ENCODE peak calls at places on chromosomes 7 and 10, in four cellular contexts. Q is HCT116, L is Panc1, V is K562. T is an unnamed sample.

GRCh38 chr7:108415821-108416536 is 40.3 kb downstream of the NRCAM start:
- DNase-seq in Q (no peak), L (no peak), V (peak), T (no peak)

GRCh38 chr10:103665439-103665838 is 171.9 kb downstream of the NEURL1 start:
- DNase-seq in Q (no peak), L (no peak), V (no peak), T (no peak)

GRCh38 chr10:12181065-12181775 is 14.5 kb downstream of the NUDT5 start:
- DNase-seq in Q (no peak), L (no peak), V (no peak), T (no peak)

GRCh38 chr7:134468475-134468874 is 9.6 kb upstream of the AKR1B1 start:
- DNase-seq in Q (no peak), L (no peak), V (no peak), T (no peak)

GRCh38 chr7:16078076-16078952 is 343.0 kb downstream of the CRPPA start:
- DNase-seq in Q (peak), L (peak), V (peak), T (peak)

GRCh38 chr7:55210716-55211115 is 154.4 kb upstream of the LANCL2 start:
- DNase-seq in Q (no peak), L (no peak), V (no peak), T (no peak)

GRCh38 chr10:94219829-94220228 is 142.9 kb downstream of the NOC3L start:
- DNase-seq in Q (no peak), L (no peak), V (no peak), T (no peak)

GRCh38 chr7:51126813-51127617 is 189.6 kb downstream of the COBL start:
- DNase-seq in Q (no peak), L (no peak), V (no peak), T (no peak)

GRCh38 chr10:89352039-89352597 is 24.3 kb downstream of the IFIT3 start:
- DNase-seq in Q (peak), L (no peak), V (peak), T (peak)

GRCh38 chr10:93495654-93496321 is 624 bp upstream of the CEP55 start:
- DNase-seq in Q (no peak), L (no peak), V (peak), T (peak)

GRCh38 chr10:57977262-57977661 is 290.4 kb downstream of the IPMK start:
- DNase-seq in Q (no peak), L (no peak), V (no peak), T (no peak)

GRCh38 chr10:113132651-113133088 is 182.6 kb downstream of the TCF7L2 start:
- DNase-seq in Q (no peak), L (no peak), V (no peak), T (no peak)

GRCh38 chr7:5170251-5170650 is 19.8 kb upstream of the WIPI2 start:
- DNase-seq in Q (no peak), L (no peak), V (no peak), T (no peak)

GRCh38 chr7:26061340-26062239 is 90.4 kb upstream of the NFE2L3 start:
- DNase-seq in Q (peak), L (peak), V (peak), T (peak)
- TF ChIP-seq TCF7L2 in Q (no peak), L (no peak), V (no peak), T (no peak)

DNA sequence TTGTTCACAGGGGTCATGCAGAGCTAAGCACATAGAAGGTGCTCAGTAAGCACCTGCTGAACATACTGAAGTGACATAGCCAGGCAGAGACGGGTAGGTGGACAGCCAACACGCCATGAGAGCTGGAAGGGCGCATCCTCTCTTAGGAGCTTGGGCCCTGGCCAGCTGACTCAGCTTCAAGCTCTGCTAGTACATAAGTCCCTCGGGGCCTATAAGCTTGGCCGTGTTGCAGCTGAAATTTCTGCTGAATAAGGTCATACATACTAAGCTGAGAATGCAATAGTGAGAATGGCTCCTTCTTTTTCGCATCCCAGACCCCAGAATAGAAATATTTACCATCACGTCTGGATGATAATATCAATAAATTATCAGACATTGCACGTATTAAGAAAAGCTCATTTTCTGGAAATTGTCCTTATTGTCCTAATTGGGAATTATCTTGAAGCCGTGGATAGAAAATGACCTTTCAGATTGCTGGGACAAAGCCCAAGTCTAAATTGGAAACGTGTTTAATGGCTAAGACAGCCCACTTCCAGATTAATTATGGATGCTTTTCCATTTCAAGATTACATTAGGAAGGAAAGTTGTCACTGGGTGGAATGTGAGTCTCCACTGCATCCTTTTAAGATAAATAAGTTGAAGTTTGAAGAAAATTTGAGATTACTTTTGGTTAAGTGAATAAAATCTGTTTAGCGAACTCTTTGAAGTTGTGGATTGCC is 287.1 kb upstream of the C7orf33 start:
- DNase-seq in Q (no peak), L (no peak), V (no peak), T (no peak)
- TF ChIP-seq TCF7L2 in Q (no peak), L (no peak), V (no peak), T (no peak)

DNA sequence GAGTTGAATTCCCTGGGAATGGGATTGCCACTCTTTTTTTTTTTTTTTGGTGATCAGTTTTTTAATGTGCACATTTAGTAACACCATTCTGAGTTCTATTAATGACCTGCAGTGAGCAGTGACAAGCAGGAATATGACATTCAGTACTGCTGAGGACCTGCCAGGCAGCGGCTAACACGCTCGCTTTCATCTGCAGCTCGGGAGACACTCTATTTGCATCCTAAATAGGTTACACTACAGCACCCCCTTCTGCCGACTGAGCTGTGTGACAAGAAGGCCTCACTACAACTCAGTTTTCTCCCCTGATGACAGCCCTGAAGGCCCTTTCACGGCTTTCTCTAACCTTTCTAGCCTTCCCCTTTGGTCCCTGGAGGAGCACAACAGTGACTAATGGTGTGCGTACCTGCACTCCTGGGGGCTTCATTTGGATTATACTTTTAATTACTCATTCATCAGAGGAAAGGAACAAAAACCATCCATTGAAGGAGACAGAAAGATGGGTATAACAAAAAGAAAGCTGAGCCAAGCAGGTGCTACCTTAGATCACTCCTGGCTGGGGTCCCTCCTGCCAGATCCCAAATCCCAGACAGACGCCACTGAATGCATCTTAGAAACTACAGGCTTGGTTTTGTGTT is 872.4 kb downstream of the LRMDA start:
- DNase-seq in Q (peak), L (peak), V (peak), T (peak)
- TF ChIP-seq TCF7L2 in Q (peak), L (peak), V (no peak), T (no peak)

DNA sequence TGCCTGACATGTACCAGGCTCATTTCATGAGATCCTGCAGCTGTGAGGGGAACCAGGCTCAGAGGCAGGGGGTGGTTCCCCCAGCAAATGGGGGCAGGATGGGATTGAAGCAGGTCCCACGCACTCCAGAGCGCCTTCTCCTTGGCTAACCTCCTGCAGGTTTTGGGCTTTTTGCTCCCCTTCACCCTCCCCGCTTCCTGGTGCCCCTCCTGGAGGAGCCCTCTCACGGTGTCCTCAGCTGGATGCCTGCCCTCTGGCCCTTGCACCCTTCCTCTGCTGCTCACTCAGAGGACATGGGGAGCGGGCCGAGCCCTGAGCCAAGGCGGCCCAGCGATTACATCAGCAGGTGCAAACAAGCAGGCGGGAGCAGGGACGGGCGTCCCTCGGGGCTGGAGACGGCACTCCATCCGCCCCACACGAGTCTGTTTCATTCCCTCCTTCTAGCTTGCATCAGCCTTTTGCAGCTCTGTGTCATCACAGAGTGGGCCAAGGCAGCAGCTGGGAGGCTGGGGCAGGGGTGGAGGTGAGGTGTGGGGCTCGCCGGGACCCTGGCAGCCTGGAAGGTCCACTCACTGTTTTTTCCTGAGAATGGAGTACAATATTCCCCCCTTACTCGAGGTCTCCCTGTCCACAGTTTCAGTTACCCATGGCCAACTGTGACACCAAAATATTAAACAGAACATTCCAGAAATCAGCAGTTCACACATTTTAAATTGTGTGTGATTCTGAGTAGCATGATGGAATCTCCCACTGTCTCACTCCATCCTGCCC is 52.7 kb upstream of the SLC29A3 start:
- DNase-seq in Q (no peak), L (no peak), V (peak), T (peak)
- TF ChIP-seq TCF7L2 in Q (no peak), L (no peak), V (no peak), T (no peak)

T was measured in HepG2.